ENCODE peak calls at places on chromosomes 3 and 15, in nine cellular contexts. One of them, this sample, is unnamed. For H3K4me1, the result is how much of the 10 kb centered on the place peaks cover.

GRCh38 chr3:183324083-183324482 is 71.0 kb downstream of the B3GNT5 start:
- DNase-seq in mesendoderm: no peak
- DNase-seq in prostate gland: no peak
- DNase-seq in CD8-positive, alpha-beta memory T cell: no peak
- DNase-seq in ovary: no peak
- DNase-seq in psoas muscle: no peak
- DNase-seq in astrocyte: peak
- DNase-seq in hepatocyte: no peak
- DNase-seq in adipocyte: no peak
- DNase-seq in this sample: no peak

GRCh38 chr3:147411235-147411607 is 2.1 kb downstream of the ZIC1 start:
- DNase-seq in mesendoderm: peak
- DNase-seq in prostate gland: no peak
- DNase-seq in CD8-positive, alpha-beta memory T cell: no peak
- DNase-seq in ovary: no peak
- DNase-seq in psoas muscle: no peak
- DNase-seq in astrocyte: no peak
- DNase-seq in hepatocyte: no peak
- DNase-seq in adipocyte: peak
- DNase-seq in this sample: no peak

GRCh38 chr15:74226761-74227540 is 9.2 kb upstream of the CCDC33 start:
- DNase-seq in mesendoderm: no peak
- DNase-seq in prostate gland: no peak
- DNase-seq in CD8-positive, alpha-beta memory T cell: no peak
- DNase-seq in ovary: no peak
- DNase-seq in psoas muscle: no peak
- DNase-seq in astrocyte: no peak
- DNase-seq in hepatocyte: no peak
- DNase-seq in adipocyte: no peak
- DNase-seq in this sample: no peak

GRCh38 chr15:41801850-41802455 is 25.9 kb upstream of the JMJD7 start:
- DNase-seq in mesendoderm: no peak
- DNase-seq in prostate gland: no peak
- DNase-seq in CD8-positive, alpha-beta memory T cell: no peak
- DNase-seq in ovary: no peak
- DNase-seq in psoas muscle: no peak
- DNase-seq in astrocyte: peak
- DNase-seq in hepatocyte: no peak
- DNase-seq in adipocyte: no peak
- DNase-seq in this sample: no peak

GRCh38 chr3:41126475-41126874 is 72.8 kb upstream of the CTNNB1 start:
- DNase-seq in mesendoderm: no peak
- DNase-seq in prostate gland: peak
- DNase-seq in CD8-positive, alpha-beta memory T cell: no peak
- DNase-seq in ovary: no peak
- DNase-seq in psoas muscle: no peak
- DNase-seq in astrocyte: no peak
- DNase-seq in hepatocyte: no peak
- DNase-seq in adipocyte: no peak
- DNase-seq in this sample: no peak

GRCh38 chr3:73504255-73504654 is 120.5 kb downstream of the PDZRN3 start:
- DNase-seq in mesendoderm: no peak
- DNase-seq in prostate gland: peak
- DNase-seq in CD8-positive, alpha-beta memory T cell: no peak
- DNase-seq in ovary: no peak
- DNase-seq in psoas muscle: no peak
- DNase-seq in astrocyte: no peak
- DNase-seq in hepatocyte: no peak
- DNase-seq in adipocyte: no peak
- DNase-seq in this sample: no peak

GRCh38 chr15:55823699-55824098 is 80.7 kb upstream of the PRTG start:
- DNase-seq in mesendoderm: no peak
- DNase-seq in prostate gland: no peak
- DNase-seq in CD8-positive, alpha-beta memory T cell: no peak
- DNase-seq in ovary: no peak
- DNase-seq in psoas muscle: no peak
- DNase-seq in astrocyte: peak
- DNase-seq in hepatocyte: no peak
- DNase-seq in adipocyte: peak
- DNase-seq in this sample: peak

GRCh38 chr3:15438988-15439387 is 11.6 kb downstream of the EAF1 start:
- DNase-seq in mesendoderm: no peak
- DNase-seq in prostate gland: no peak
- DNase-seq in CD8-positive, alpha-beta memory T cell: no peak
- DNase-seq in ovary: no peak
- DNase-seq in psoas muscle: no peak
- DNase-seq in astrocyte: no peak
- DNase-seq in hepatocyte: no peak
- DNase-seq in adipocyte: no peak
- DNase-seq in this sample: no peak

GRCh38 chr15:92062505-92062904 is 209.0 kb downstream of the SLCO3A1 start:
- DNase-seq in mesendoderm: no peak
- DNase-seq in prostate gland: no peak
- DNase-seq in CD8-positive, alpha-beta memory T cell: no peak
- DNase-seq in ovary: no peak
- DNase-seq in psoas muscle: no peak
- DNase-seq in astrocyte: no peak
- DNase-seq in hepatocyte: no peak
- DNase-seq in adipocyte: no peak
- DNase-seq in this sample: no peak

GRCh38 chr3:88985491-88985890 is 121.9 kb upstream of the EPHA3 start:
- DNase-seq in mesendoderm: no peak
- DNase-seq in prostate gland: no peak
- DNase-seq in CD8-positive, alpha-beta memory T cell: no peak
- DNase-seq in ovary: no peak
- DNase-seq in psoas muscle: no peak
- DNase-seq in astrocyte: peak
- DNase-seq in hepatocyte: no peak
- DNase-seq in adipocyte: no peak
- DNase-seq in this sample: no peak

GRCh38 chr3:106485202-106485601 is 616.4 kb upstream of the CBLB start:
- DNase-seq in mesendoderm: no peak
- DNase-seq in prostate gland: no peak
- DNase-seq in CD8-positive, alpha-beta memory T cell: no peak
- DNase-seq in ovary: no peak
- DNase-seq in psoas muscle: no peak
- DNase-seq in astrocyte: no peak
- DNase-seq in hepatocyte: no peak
- DNase-seq in adipocyte: peak
- DNase-seq in this sample: no peak

GRCh38 chr3:124258057-124258500 is 266.2 kb upstream of the ROPN1 start:
- DNase-seq in mesendoderm: peak
- DNase-seq in prostate gland: no peak
- DNase-seq in CD8-positive, alpha-beta memory T cell: no peak
- DNase-seq in ovary: no peak
- DNase-seq in psoas muscle: no peak
- DNase-seq in astrocyte: peak
- DNase-seq in hepatocyte: no peak
- DNase-seq in adipocyte: peak
- DNase-seq in this sample: no peak

GRCh38 chr15:80152896-80153876 is at the start of gene FAH:
- DNase-seq in mesendoderm: peak
- DNase-seq in prostate gland: no peak
- DNase-seq in CD8-positive, alpha-beta memory T cell: peak
- DNase-seq in ovary: no peak
- DNase-seq in psoas muscle: peak
- DNase-seq in astrocyte: peak
- DNase-seq in hepatocyte: no peak
- DNase-seq in adipocyte: peak
- DNase-seq in this sample: peak

GRCh38 chr15:101057841-101058407 is 138.8 kb downstream of the LRRK1 start:
- DNase-seq in mesendoderm: no peak
- DNase-seq in prostate gland: no peak
- DNase-seq in CD8-positive, alpha-beta memory T cell: no peak
- DNase-seq in ovary: no peak
- DNase-seq in psoas muscle: no peak
- DNase-seq in astrocyte: no peak
- DNase-seq in hepatocyte: peak
- DNase-seq in adipocyte: no peak
- DNase-seq in this sample: no peak

GRCh38 chr3:12998648-12999047 is 74.6 kb downstream of the IQSEC1 start:
- DNase-seq in mesendoderm: no peak
- DNase-seq in prostate gland: no peak
- DNase-seq in CD8-positive, alpha-beta memory T cell: no peak
- DNase-seq in ovary: no peak
- DNase-seq in psoas muscle: no peak
- DNase-seq in astrocyte: no peak
- DNase-seq in hepatocyte: no peak
- DNase-seq in adipocyte: no peak
- DNase-seq in this sample: no peak

GRCh38 chr15:72925661-72926060 is 126.6 kb upstream of the NEO1 start:
- DNase-seq in mesendoderm: no peak
- DNase-seq in prostate gland: no peak
- DNase-seq in CD8-positive, alpha-beta memory T cell: no peak
- DNase-seq in ovary: no peak
- DNase-seq in psoas muscle: no peak
- DNase-seq in astrocyte: peak
- DNase-seq in hepatocyte: no peak
- DNase-seq in adipocyte: peak
- DNase-seq in this sample: no peak

GRCh38 chr15:72915843-72916242 is 132.3 kb upstream of the ADPGK start:
- DNase-seq in mesendoderm: no peak
- DNase-seq in prostate gland: no peak
- DNase-seq in CD8-positive, alpha-beta memory T cell: no peak
- DNase-seq in ovary: no peak
- DNase-seq in psoas muscle: no peak
- DNase-seq in astrocyte: no peak
- DNase-seq in hepatocyte: no peak
- DNase-seq in adipocyte: no peak
- DNase-seq in this sample: no peak

GRCh38 chr15:72916939-72917338 is 133.4 kb upstream of the ADPGK start:
- DNase-seq in mesendoderm: no peak
- DNase-seq in prostate gland: no peak
- DNase-seq in CD8-positive, alpha-beta memory T cell: no peak
- DNase-seq in ovary: no peak
- DNase-seq in psoas muscle: no peak
- DNase-seq in astrocyte: peak
- DNase-seq in hepatocyte: no peak
- DNase-seq in adipocyte: no peak
- DNase-seq in this sample: no peak

GRCh38 chr15:72923304-72923703 is 129.0 kb upstream of the NEO1 start:
- DNase-seq in mesendoderm: peak
- DNase-seq in prostate gland: no peak
- DNase-seq in CD8-positive, alpha-beta memory T cell: no peak
- DNase-seq in ovary: no peak
- DNase-seq in psoas muscle: no peak
- DNase-seq in astrocyte: no peak
- DNase-seq in hepatocyte: no peak
- DNase-seq in adipocyte: no peak
- DNase-seq in this sample: no peak

DNA sequence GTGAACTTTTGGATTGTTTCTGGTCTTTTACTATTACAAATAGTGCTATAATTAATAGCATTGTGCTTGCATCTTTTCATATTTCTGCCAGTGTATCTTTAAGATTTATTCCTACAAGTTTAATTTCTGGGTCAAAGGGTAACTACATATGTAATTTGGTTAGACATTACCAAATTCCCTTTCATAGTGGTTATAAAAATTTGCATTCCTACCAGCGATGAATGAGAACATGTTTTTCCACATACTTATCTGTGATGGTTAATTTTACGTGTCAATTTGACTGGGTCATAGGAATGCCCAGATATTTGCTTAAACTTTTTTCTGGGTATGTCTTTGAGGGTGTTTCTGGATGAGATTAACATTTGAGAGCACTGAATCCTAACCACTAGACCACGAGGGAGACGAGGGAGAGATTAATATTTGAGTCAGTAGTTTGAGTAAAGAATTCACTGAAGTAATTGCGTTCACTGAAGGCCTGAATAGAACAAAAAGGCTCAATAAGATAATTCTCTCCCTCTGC is 132.3 kb upstream of the NEO1 start:
- DNase-seq in mesendoderm: no peak
- DNase-seq in prostate gland: no peak
- DNase-seq in CD8-positive, alpha-beta memory T cell: no peak
- DNase-seq in ovary: no peak
- DNase-seq in psoas muscle: no peak
- DNase-seq in astrocyte: peak
- DNase-seq in hepatocyte: no peak
- DNase-seq in adipocyte: no peak
- DNase-seq in this sample: no peak
- H3K4me3 ChIP-seq in mesendoderm: no peak
- H3K4me3 ChIP-seq in prostate gland: no peak
- H3K4me3 ChIP-seq in CD8-positive, alpha-beta memory T cell: no peak
- H3K4me3 ChIP-seq in ovary: no peak
- H3K4me3 ChIP-seq in psoas muscle: no peak
- H3K4me3 ChIP-seq in astrocyte: no peak
- H3K4me3 ChIP-seq in hepatocyte: no peak
- H3K4me3 ChIP-seq in adipocyte: no peak
- H3K4me3 ChIP-seq in this sample: no peak

GRCh38 chr3:122008166-122008565 is 13.9 kb downstream of the ILDR1 start:
- DNase-seq in mesendoderm: peak
- DNase-seq in prostate gland: no peak
- DNase-seq in CD8-positive, alpha-beta memory T cell: no peak
- DNase-seq in ovary: no peak
- DNase-seq in psoas muscle: no peak
- DNase-seq in astrocyte: no peak
- DNase-seq in hepatocyte: no peak
- DNase-seq in adipocyte: no peak
- DNase-seq in this sample: no peak
- H3K4me1 ChIP-seq in mesendoderm: under half
- H3K4me1 ChIP-seq in prostate gland: under half
- H3K4me1 ChIP-seq in CD8-positive, alpha-beta memory T cell: under half
- H3K4me1 ChIP-seq in ovary: under half
- H3K4me1 ChIP-seq in psoas muscle: under half
- H3K4me1 ChIP-seq in astrocyte: under half
- H3K4me1 ChIP-seq in hepatocyte: under half
- H3K4me1 ChIP-seq in adipocyte: under half
- H3K4me1 ChIP-seq in this sample: under half

GRCh38 chr3:98536456-98537017 is 4.8 kb downstream of the GPR15 start:
- DNase-seq in mesendoderm: no peak
- DNase-seq in prostate gland: no peak
- DNase-seq in CD8-positive, alpha-beta memory T cell: no peak
- DNase-seq in ovary: no peak
- DNase-seq in psoas muscle: no peak
- DNase-seq in astrocyte: no peak
- DNase-seq in hepatocyte: no peak
- DNase-seq in adipocyte: no peak
- DNase-seq in this sample: no peak
- H3K4me3 ChIP-seq in mesendoderm: no peak
- H3K4me3 ChIP-seq in prostate gland: no peak
- H3K4me3 ChIP-seq in CD8-positive, alpha-beta memory T cell: no peak
- H3K4me3 ChIP-seq in ovary: no peak
- H3K4me3 ChIP-seq in psoas muscle: no peak
- H3K4me3 ChIP-seq in astrocyte: no peak
- H3K4me3 ChIP-seq in hepatocyte: no peak
- H3K4me3 ChIP-seq in adipocyte: no peak
- H3K4me3 ChIP-seq in this sample: no peak

DNA sequence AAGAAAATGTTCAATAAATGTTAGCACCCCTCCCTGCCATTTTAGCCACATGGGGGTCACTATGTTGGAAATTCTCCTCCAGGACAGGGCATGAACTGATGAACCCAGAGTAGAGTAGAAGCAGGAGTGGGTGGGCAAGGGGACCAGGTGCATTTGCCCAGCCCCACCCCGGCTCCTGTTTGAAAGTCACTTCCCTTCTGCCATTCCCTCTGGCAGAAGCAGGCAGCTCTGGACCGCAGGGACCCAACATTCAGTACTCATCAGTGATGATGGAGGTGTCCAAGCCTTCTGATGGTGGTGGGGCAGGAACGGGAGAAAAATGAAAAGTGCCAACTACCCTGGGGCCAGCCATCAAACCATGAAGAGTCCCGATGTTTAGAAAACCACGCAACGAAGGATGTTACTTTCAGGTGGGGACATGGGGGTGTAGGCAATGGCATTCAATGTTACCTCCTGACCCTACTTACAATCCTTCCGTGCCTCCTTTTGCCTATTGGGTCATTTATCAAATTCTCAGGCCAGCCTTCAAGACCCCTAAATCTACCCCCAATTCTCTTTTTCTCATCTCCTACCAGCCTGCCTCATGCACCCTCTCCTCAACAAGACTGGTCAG is 17.2 kb downstream of the UBAP1L start:
- DNase-seq in mesendoderm: no peak
- DNase-seq in prostate gland: no peak
- DNase-seq in CD8-positive, alpha-beta memory T cell: no peak
- DNase-seq in ovary: no peak
- DNase-seq in psoas muscle: no peak
- DNase-seq in astrocyte: no peak
- DNase-seq in hepatocyte: no peak
- DNase-seq in adipocyte: no peak
- DNase-seq in this sample: no peak
- H3K4me1 ChIP-seq in mesendoderm: under half
- H3K4me1 ChIP-seq in prostate gland: under half
- H3K4me1 ChIP-seq in CD8-positive, alpha-beta memory T cell: under half
- H3K4me1 ChIP-seq in ovary: under half
- H3K4me1 ChIP-seq in psoas muscle: under half
- H3K4me1 ChIP-seq in astrocyte: under half
- H3K4me1 ChIP-seq in hepatocyte: under half
- H3K4me1 ChIP-seq in adipocyte: under half
- H3K4me1 ChIP-seq in this sample: under half